ENCODE peak calls at places on chromosomes 4 and X, in eight cellular contexts. H, K, D, T, A, Y, B and R are unnamed samples.

GRCh38 chr4:53855886-53856260 is 208.5 kb downstream of the CHIC2 start:
- DNase-seq in H (no peak), K (no peak), D (no peak), T (no peak), A (no peak), Y (peak; percentile 67), B (no peak), R (no peak)

GRCh38 chr4:25949166-25949748 is 35.2 kb downstream of the SMIM20 start:
- DNase-seq in H (no peak), K (peak; percentile 26), D (no peak), T (no peak), A (no peak), Y (no peak), B (no peak), R (no peak)

GRCh38 chrX:37714479-37714878 is 28.9 kb downstream of the XK start:
- DNase-seq in H (no peak), K (no peak), D (no peak), T (no peak), A (no peak), Y (no peak), B (no peak), R (no peak)

GRCh38 chrX:39990388-39990787 is 107.4 kb downstream of the BCOR start:
- DNase-seq in H (no peak), K (no peak), D (no peak), T (no peak), A (no peak), Y (no peak), B (no peak), R (no peak)

GRCh38 chrX:132858018-132858417 is 100.4 kb downstream of the HS6ST2 start:
- DNase-seq in H (no peak), K (no peak), D (no peak), T (no peak), A (no peak), Y (no peak), B (no peak), R (no peak)

GRCh38 chrX:48802813-48803261 is 970 bp downstream of the HDAC6 start:
- DNase-seq in H (no peak), K (no peak), D (no peak), T (no peak), A (no peak), Y (no peak), B (no peak), R (no peak)

GRCh38 chr4:11535333-11535732 is 106.6 kb upstream of the HS3ST1 start:
- DNase-seq in H (no peak), K (no peak), D (no peak), T (no peak), A (no peak), Y (no peak), B (no peak), R (no peak)

GRCh38 chrX:41621236-41621651 is 67.5 kb upstream of the GPR34 start:
- DNase-seq in H (no peak), K (peak; percentile 11), D (no peak), T (no peak), A (peak; percentile 32), Y (no peak), B (no peak), R (peak; percentile 56)

DNA sequence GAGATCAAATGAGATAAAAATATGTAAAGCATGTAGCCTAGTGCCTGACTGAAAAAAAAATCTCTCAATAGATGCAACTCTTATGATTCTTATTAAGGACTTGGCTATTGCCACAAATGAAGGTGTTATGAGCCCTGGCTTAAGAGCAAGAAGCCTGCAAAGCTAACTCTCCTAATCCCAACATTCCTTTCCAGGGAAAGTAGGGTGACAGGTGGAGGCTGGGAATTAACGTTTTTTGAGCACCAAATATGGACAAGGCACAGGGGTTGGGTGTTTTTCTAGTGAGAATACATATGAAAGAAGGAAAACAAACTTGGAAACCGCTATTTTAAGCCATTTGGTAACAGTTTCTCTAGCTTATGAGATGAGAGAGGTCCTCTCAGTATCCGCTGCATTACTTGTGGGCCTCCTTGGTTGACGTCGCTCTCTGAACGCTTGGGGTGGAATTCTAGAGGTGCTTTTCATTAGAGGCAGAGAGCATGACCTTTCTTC is 2.4 kb downstream of the RHOH start:
- DNase-seq in H (no peak), K (no peak), D (no peak), T (no peak), A (no peak), Y (no peak), B (no peak), R (peak; percentile 38)
- TF ChIP-seq POLR2A in H (no peak), K (no peak), D (no peak), T (no peak), A (no peak), Y (no peak), B (no peak), R (no peak)

GRCh38 chr4:87007345-87008181 is 72.8 kb downstream of the AFF1 start:
- DNase-seq in H (peak; percentile 61), K (peak; percentile 53), D (no peak), T (peak; percentile 46), A (peak; percentile 78), Y (peak; percentile 88), B (peak; percentile 50), R (peak; percentile 92)
- TF ChIP-seq POLR2A in H (no peak), K (no peak), D (no peak), T (no peak), A (no peak), Y (no peak), B (no peak), R (no peak)

GRCh38 chr4:186726440-186727148 is 2.9 kb upstream of the FAT1 start:
- DNase-seq in H (no peak), K (peak; percentile 79), D (no peak), T (peak; percentile 70), A (peak; percentile 30), Y (peak; percentile 87), B (peak; percentile 52), R (peak; percentile 68)
- TF ChIP-seq POLR2A in H (peak; percentile 8), K (peak; percentile 85), D (no peak), T (peak; percentile 48), A (no peak), Y (peak; percentile 84), B (peak; percentile 75), R (no peak)

GRCh38 chr4:103097112-103097511 is 2.5 kb downstream of the BDH2 start:
- DNase-seq in H (no peak), K (no peak), D (no peak), T (no peak), A (peak; percentile 30), Y (no peak), B (no peak), R (no peak)
- TF ChIP-seq POLR2A in H (no peak), K (no peak), D (no peak), T (no peak), A (no peak), Y (no peak), B (no peak), R (no peak)

GRCh38 chr4:3074846-3075651 is 568 bp downstream of the HTT start:
- DNase-seq in H (peak; percentile 23), K (peak; percentile 39), D (no peak), T (peak; percentile 65), A (peak; percentile 64), Y (peak; percentile 73), B (no peak), R (peak; percentile 72)
- TF ChIP-seq POLR2A in H (no peak), K (no peak), D (peak; percentile 90), T (no peak), A (peak; percentile 47), Y (no peak), B (peak; percentile 8), R (no peak)

GRCh38 chr4:28639747-28640146 is 1779.1 kb downstream of the STIM2 start:
- DNase-seq in H (no peak), K (no peak), D (no peak), T (no peak), A (no peak), Y (no peak), B (no peak), R (no peak)
- TF ChIP-seq POLR2A in H (no peak), K (no peak), D (no peak), T (no peak), A (no peak), Y (no peak), B (no peak), R (no peak)